ENCODE peak calls at places on chromosome 10, in ten cellular contexts. K is SW 1271; I is GDM1; N is NCI-H2081; A is PC-3; O is GM23338; G is stimulated activated CD4-positive, alpha-beta T cell treated with anti-CD3 and anti-CD28 coated beads, Interleukin-1b, Interleukin-23, amount 100 ng/mL, for 1 hour; E is H54; M is DMS79 treated with DMSO at 0.1 percent for 48 hours; H is CD8-positive, alpha-beta memory T cell. Z is an unnamed sample.

GRCh38 chr10:63758080-63758479 is 236.9 kb downstream of the REEP3 start:
- DNase-seq in E (no peak), I (no peak), K (no peak), M (no peak), G (no peak), A (no peak), N (no peak), O (no peak), H (no peak), Z (no peak)

GRCh38 chr10:69043931-69044531 is 43.9 kb upstream of the SRGN start:
- DNase-seq in A (no peak), N (no peak), M (no peak), K (no peak), H (peak), O (no peak), E (no peak), I (no peak), G (no peak), Z (no peak)

GRCh38 chr10:62149621-62150020 is 119.0 kb downstream of the RTKN2 start:
- DNase-seq in M (no peak), H (no peak), E (no peak), I (no peak), A (no peak), K (no peak), O (no peak), N (no peak), G (no peak), Z (no peak)

GRCh38 chr10:88042162-88043100 is 179.0 kb downstream of the PTEN start:
- DNase-seq in I (no peak), M (peak), N (no peak), H (no peak), O (peak), E (no peak), G (no peak), A (no peak), K (no peak), Z (no peak)

GRCh38 chr10:66604195-66604594 is 321.6 kb upstream of the LRRTM3 start:
- DNase-seq in H (no peak), A (no peak), M (no peak), N (no peak), E (no peak), K (no peak), I (no peak), O (peak), G (no peak), Z (peak)

GRCh38 chr10:50604049-50604640 is 19.6 kb downstream of the SGMS1 start:
- DNase-seq in I (no peak), N (peak), E (no peak), G (no peak), K (no peak), A (peak), M (peak), O (no peak), H (no peak), Z (no peak)

GRCh38 chr10:86017841-86018734 is 348.5 kb downstream of the GRID1 start:
- DNase-seq in G (no peak), M (peak), K (no peak), A (no peak), H (no peak), I (no peak), O (no peak), N (no peak), E (no peak), Z (peak)

GRCh38 chr10:8013619-8014018 is 40.9 kb upstream of the GATA3 start:
- DNase-seq in H (no peak), O (no peak), K (no peak), M (no peak), I (no peak), G (no peak), N (no peak), E (no peak), A (no peak), Z (no peak)

GRCh38 chr10:103780242-103781149 is 74.9 kb downstream of the SH3PXD2A start:
- DNase-seq in G (no peak), E (no peak), K (no peak), M (no peak), O (no peak), A (no peak), H (no peak), N (no peak), I (no peak), Z (no peak)

GRCh38 chr10:72276013-72276387 is 2.3 kb downstream of the DDIT4 start:
- DNase-seq in E (no peak), K (no peak), G (no peak), N (peak), A (peak), O (peak), H (no peak), M (no peak), I (no peak), Z (no peak)

GRCh38 chr10:7593068-7593467 is 73.7 kb downstream of the ITIH5 start:
- DNase-seq in K (peak), I (no peak), H (no peak), A (no peak), M (no peak), E (no peak), O (no peak), G (no peak), N (no peak), Z (no peak)

GRCh38 chr10:16470747-16471146 is 33.9 kb downstream of the PTER start:
- DNase-seq in I (peak), N (no peak), E (no peak), A (no peak), M (no peak), K (no peak), H (peak), O (no peak), G (no peak), Z (no peak)

GRCh38 chr10:43137701-43137970 is 609 bp upstream of the CSGALNACT2 start:
- DNase-seq in M (no peak), G (no peak), H (peak), O (peak), I (no peak), K (no peak), N (peak), A (peak), E (no peak), Z (peak)

GRCh38 chr10:62076872-62077271 is 175.4 kb downstream of the ARID5B start:
- DNase-seq in A (peak), G (no peak), M (no peak), E (peak), K (no peak), I (no peak), N (no peak), H (no peak), O (no peak), Z (no peak)

GRCh38 chr10:6048281-6049030 is 13.7 kb downstream of the IL2RA start:
- DNase-seq in G (no peak), M (no peak), O (no peak), N (no peak), I (no peak), E (no peak), K (no peak), H (no peak), A (no peak), Z (no peak)

GRCh38 chr10:32149257-32149955 is 93.2 kb upstream of the KIF5B start:
- DNase-seq in E (peak), K (no peak), O (no peak), M (no peak), A (peak), G (no peak), I (no peak), N (no peak), H (no peak), Z (no peak)

GRCh38 chr10:24449334-24449740 is 240.4 kb downstream of the KIAA1217 start:
- DNase-seq in O (no peak), K (no peak), I (no peak), H (no peak), M (no peak), G (no peak), E (no peak), N (no peak), A (no peak), Z (no peak)

GRCh38 chr10:99612167-99612831 is 7.9 kb downstream of the SLC25A28 start:
- DNase-seq in O (peak), N (peak), I (no peak), K (peak), M (peak), G (no peak), H (no peak), A (peak), E (peak), Z (no peak)

GRCh38 chr10:88933584-88933983 is 19.0 kb downstream of the ACTA2 start:
- DNase-seq in I (no peak), G (no peak), K (no peak), M (no peak), N (no peak), A (no peak), O (no peak), E (no peak), H (no peak), Z (no peak)

GRCh38 chr10:108544500-108545120 is 1378.7 kb downstream of the XPNPEP1 start:
- DNase-seq in E (no peak), G (no peak), A (peak), H (no peak), I (peak), O (peak), K (no peak), N (peak), M (no peak), Z (peak)

GRCh38 chr10:132387723-132388210 is 9.2 kb upstream of the PWWP2B start:
- DNase-seq in A (peak), K (no peak), O (peak), G (peak), M (no peak), H (peak), N (peak), E (peak), I (peak), Z (peak)

GRCh38 chr10:85790155-85790789 is 576.3 kb downstream of the GRID1 start:
- DNase-seq in E (no peak), G (no peak), K (no peak), H (no peak), O (no peak), M (no peak), A (no peak), N (no peak), I (no peak), Z (no peak)

GRCh38 chr10:132299381-132300336 is 8.1 kb downstream of the STK32C start:
- DNase-seq in H (no peak), O (no peak), G (no peak), M (no peak), I (no peak), E (no peak), K (no peak), N (no peak), A (no peak), Z (peak)

GRCh38 chr10:63707254-63707910 is 186.2 kb downstream of the REEP3 start:
- DNase-seq in E (peak), N (peak), K (peak), G (no peak), H (no peak), M (peak), I (no peak), A (peak), O (no peak), Z (no peak)